ENCODE peak calls at places on chromosomes 4 and X, in six cellular contexts. X is endothelial cell of umbilical vein, R is pancreas, F is GM12864, J is AG10803, W is right lobe of liver. N is an unnamed sample.

GRCh38 chrX:56066016-56066415 is 166.1 kb upstream of the KLF8 start:
- DNase-seq in R (no peak), W (no peak), J (no peak), X (no peak), F (no peak), N (no peak)

GRCh38 chr4:172573899-172574298 is 594.7 kb upstream of the GALNT7 start:
- DNase-seq in W (no peak), F (no peak), X (peak), J (no peak), R (no peak), N (no peak)

GRCh38 chr4:179666226-179666625 is 2224.0 kb upstream of the AGA start:
- DNase-seq in R (no peak), J (no peak), W (no peak), F (no peak), X (no peak), N (no peak)

GRCh38 chr4:47930971-47931804 is 16.8 kb upstream of the NFXL1 start:
- DNase-seq in W (no peak), F (no peak), X (peak), J (peak), R (no peak), N (no peak)

GRCh38 chrX:318068-318738 is 393 bp downstream of the GTPBP6 start:
- DNase-seq in W (peak), J (peak), R (peak), F (peak), X (peak), N (peak)

GRCh38 chr4:7146059-7146763 is 46.1 kb upstream of the SORCS2 start:
- DNase-seq in F (no peak), J (no peak), W (no peak), X (no peak), R (no peak), N (no peak)

GRCh38 chrX:76454456-76454927 is 27.0 kb downstream of the MAGEE1 start:
- DNase-seq in R (no peak), X (peak), J (peak), F (peak), W (no peak), N (no peak)

GRCh38 chr4:141133146-141134006 is at the start of gene RNF150:
- DNase-seq in R (peak), X (peak), W (peak), J (peak), F (peak), N (peak)

GRCh38 chrX:104913348-104913747 is 307.1 kb downstream of the TEX13A start:
- DNase-seq in F (no peak), J (no peak), W (no peak), X (peak), R (no peak), N (no peak)

GRCh38 chr4:86221076-86221475 is 138.8 kb downstream of the MAPK10 start:
- DNase-seq in F (no peak), X (no peak), R (no peak), J (no peak), W (no peak), N (no peak)

GRCh38 chrX:141185366-141185765 is 8.4 kb upstream of the LDOC1 start:
- DNase-seq in X (no peak), J (no peak), R (no peak), F (no peak), W (no peak), N (no peak)

GRCh38 chr4:184348311-184349233 is 125.8 kb downstream of the IRF2 start:
- DNase-seq in R (no peak), J (no peak), W (peak), X (no peak), F (no peak), N (no peak)

GRCh38 chr4:156972370-156972980 is 876 bp upstream of the PDGFC start:
- DNase-seq in R (no peak), X (no peak), F (no peak), W (no peak), J (no peak), N (no peak)

GRCh38 chr4:185965456-185966384 is 103.2 kb upstream of the TLR3 start:
- DNase-seq in X (peak), W (no peak), J (no peak), F (no peak), R (no peak), N (no peak)

GRCh38 chrX:79270401-79270800 is 96.7 kb downstream of the ITM2A start:
- DNase-seq in J (no peak), R (no peak), X (peak), F (peak), W (no peak), N (no peak)

GRCh38 chrX:134423606-134424005 is 36.4 kb upstream of the HPRT1 start:
- DNase-seq in F (no peak), X (peak), J (peak), R (no peak), W (no peak), N (no peak)

GRCh38 chr4:3344104-3344503 is 51.3 kb downstream of the RGS12 start:
- DNase-seq in J (no peak), X (no peak), R (no peak), F (no peak), W (no peak), N (no peak)

GRCh38 chr4:152255437-152255836 is 280.5 kb downstream of the FBXW7 start:
- DNase-seq in X (peak), F (peak), J (peak), R (no peak), W (no peak), N (no peak)

GRCh38 chr4:75891611-75892010 is 10.6 kb downstream of the PPEF2 start:
- DNase-seq in F (no peak), R (no peak), X (no peak), W (no peak), J (no peak), N (no peak)

GRCh38 chr4:108830509-108831244 is 67.8 kb upstream of the ETNPPL start:
- DNase-seq in X (no peak), W (no peak), R (no peak), F (no peak), J (no peak), N (no peak)

GRCh38 chrX:101659601-101660063 is at the start of gene ARMCX2:
- DNase-seq in J (peak), X (peak), F (no peak), R (peak), W (no peak), N (no peak)

GRCh38 chr4:150005537-150005936 is 72.7 kb upstream of the DCLK2 start:
- DNase-seq in X (no peak), W (no peak), R (no peak), F (no peak), J (no peak), N (no peak)

GRCh38 chrX:22629105-22629725 is 356.5 kb downstream of the CBLL2 start:
- DNase-seq in J (peak), F (no peak), R (no peak), X (peak), W (no peak), N (no peak)

DNA sequence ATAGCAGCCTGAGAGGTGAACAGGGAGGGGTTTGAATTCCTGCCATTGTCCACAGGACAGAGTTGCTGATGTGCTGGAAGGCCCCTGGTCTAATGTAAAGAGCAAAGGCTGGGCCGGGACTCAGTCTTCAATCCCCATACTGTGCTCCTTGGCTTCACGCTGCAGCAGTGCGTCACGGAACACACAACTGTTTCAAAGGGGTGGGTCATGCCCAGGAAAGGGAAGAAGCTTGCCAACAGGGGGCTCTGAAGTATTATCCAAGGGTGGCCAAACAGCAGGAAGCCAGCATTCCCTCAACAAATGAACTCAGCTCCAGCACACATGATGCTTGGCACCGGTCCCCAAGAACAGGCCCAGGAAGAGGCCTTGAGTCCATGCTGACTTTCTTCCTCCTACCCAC is 122.5 kb downstream of the NFKB1 start:
- DNase-seq in R (no peak), X (peak), W (no peak), F (no peak), J (peak), N (no peak)
- TF ChIP-seq CTCF in R (no peak), X (peak), W (no peak), F (no peak), J (peak), N (peak)

DNA sequence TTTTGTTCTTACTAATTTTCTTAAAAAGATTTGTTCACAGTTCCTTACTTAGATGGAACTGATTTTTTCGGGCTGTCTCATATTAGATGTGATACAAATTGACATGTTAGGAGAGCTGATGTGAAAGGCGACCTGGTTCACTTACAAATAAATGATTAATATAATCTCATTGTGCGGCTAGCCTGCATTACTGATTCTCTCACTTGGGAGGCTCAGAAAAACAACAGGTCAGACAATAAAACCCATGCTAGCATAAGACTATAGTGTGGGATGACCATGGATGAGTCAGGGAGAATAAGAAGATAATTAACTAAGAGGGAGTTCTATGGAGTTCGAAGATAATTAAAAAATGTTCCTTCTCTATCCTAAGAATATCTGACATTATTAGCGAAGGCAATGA is 40.8 kb downstream of the RTL9 start:
- DNase-seq in W (no peak), J (no peak), R (no peak), F (no peak), X (no peak), N (no peak)
- H3K4me3 ChIP-seq in W (no peak), J (no peak), R (no peak), F (no peak), X (no peak), N (no peak)

GRCh38 chr4:139582044-139582443 is 26.0 kb upstream of the SETD7 start:
- DNase-seq in X (no peak), R (no peak), J (no peak), W (no peak), F (no peak), N (no peak)
- TF ChIP-seq CTCF in X (no peak), R (no peak), J (no peak), W (no peak), F (no peak), N (no peak)

GRCh38 chrX:11756354-11757318 is 1.4 kb upstream of the MSL3 start:
- DNase-seq in F (no peak), J (no peak), R (no peak), W (no peak), X (no peak), N (no peak)
- H3K4me3 ChIP-seq in F (peak), J (no peak), R (no peak), W (peak), X (no peak), N (no peak)

DNA sequence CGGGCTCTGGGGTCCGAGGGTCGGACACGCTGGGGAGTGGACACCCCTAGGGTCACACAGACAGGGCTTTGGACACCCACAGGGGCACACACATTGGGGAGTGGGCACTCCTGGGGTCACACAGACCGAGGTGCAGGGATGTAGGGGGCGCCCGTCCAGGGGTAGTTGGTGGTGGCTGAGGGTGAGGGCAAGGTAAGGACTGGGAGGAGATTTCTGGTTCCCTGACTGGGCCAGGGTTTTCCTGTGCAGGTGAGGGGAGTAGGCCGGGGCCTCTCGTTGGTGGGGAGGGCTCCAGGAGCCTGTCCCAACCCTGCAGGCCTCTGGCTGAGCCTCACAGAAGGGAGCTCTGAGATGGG is 21.9 kb upstream of the WDR45 start:
- DNase-seq in W (no peak), F (no peak), X (no peak), R (peak), J (no peak), N (no peak)
- TF ChIP-seq CTCF in W (no peak), F (no peak), X (no peak), R (no peak), J (no peak), N (no peak)

GRCh38 chrX:114924846-114925245 is 92.6 kb downstream of the IL13RA2 start:
- DNase-seq in F (no peak), X (no peak), W (no peak), J (peak), R (no peak), N (peak)
- H3K4me3 ChIP-seq in F (no peak), X (no peak), W (no peak), J (no peak), R (no peak), N (no peak)